ENCODE peak calls at places on chromosome 7, in four cellular contexts. One of them, this sample, is unnamed.

GRCh38 chr7:21898265-21898930 is 47.3 kb downstream of the CDCA7L start:
- DNase-seq in HCT116: no peak
- DNase-seq in H1: no peak
- DNase-seq in GM12878: peak; percentile 62
- DNase-seq in this sample: no peak

GRCh38 chr7:139570119-139570518 is 46.6 kb downstream of the CLEC2L start:
- DNase-seq in HCT116: no peak
- DNase-seq in H1: no peak
- DNase-seq in GM12878: no peak
- DNase-seq in this sample: no peak

GRCh38 chr7:155809332-155809946 is 2.8 kb downstream of the SHH start:
- DNase-seq in HCT116: no peak
- DNase-seq in H1: no peak
- DNase-seq in GM12878: no peak
- DNase-seq in this sample: no peak

GRCh38 chr7:40297741-40298311 is 163.0 kb downstream of the SUGCT start:
- DNase-seq in HCT116: no peak
- DNase-seq in H1: no peak
- DNase-seq in GM12878: no peak
- DNase-seq in this sample: no peak

GRCh38 chr7:38872202-38872601 is 36.8 kb downstream of the VPS41 start:
- DNase-seq in HCT116: no peak
- DNase-seq in H1: no peak
- DNase-seq in GM12878: no peak
- DNase-seq in this sample: no peak

GRCh38 chr7:3285652-3286051 is 15.4 kb upstream of the SDK1 start:
- DNase-seq in HCT116: no peak
- DNase-seq in H1: no peak
- DNase-seq in GM12878: no peak
- DNase-seq in this sample: no peak

GRCh38 chr7:55361560-55361959 is 3.6 kb upstream of the LANCL2 start:
- DNase-seq in HCT116: no peak
- DNase-seq in H1: no peak
- DNase-seq in GM12878: no peak
- DNase-seq in this sample: no peak

GRCh38 chr7:32929430-32930161 is 27.6 kb upstream of the FKBP9 start:
- DNase-seq in HCT116: no peak
- DNase-seq in H1: no peak
- DNase-seq in GM12878: no peak
- DNase-seq in this sample: no peak

GRCh38 chr7:116522247-116522646 is 2.6 kb upstream of the CAV1 start:
- DNase-seq in HCT116: peak; percentile 69
- DNase-seq in H1: no peak
- DNase-seq in GM12878: no peak
- DNase-seq in this sample: no peak

GRCh38 chr7:148434181-148434769 is 156.3 kb upstream of the C7orf33 start:
- DNase-seq in HCT116: no peak
- DNase-seq in H1: no peak
- DNase-seq in GM12878: no peak
- DNase-seq in this sample: no peak

GRCh38 chr7:55569269-55569663 is 3.0 kb downstream of the VOPP1 start:
- DNase-seq in HCT116: no peak
- DNase-seq in H1: no peak
- DNase-seq in GM12878: no peak
- DNase-seq in this sample: no peak

GRCh38 chr7:44045226-44046014 is 918 bp downstream of the DBNL start:
- DNase-seq in HCT116: no peak
- DNase-seq in H1: no peak
- DNase-seq in GM12878: no peak
- DNase-seq in this sample: peak; percentile 14

GRCh38 chr7:835021-835420 is 2.7 kb downstream of the SUN1 start:
- DNase-seq in HCT116: no peak
- DNase-seq in H1: no peak
- DNase-seq in GM12878: no peak
- DNase-seq in this sample: no peak

GRCh38 chr7:42237891-42238531 is 1.0 kb upstream of the GLI3 start:
- DNase-seq in HCT116: no peak
- DNase-seq in H1: no peak
- DNase-seq in GM12878: no peak
- DNase-seq in this sample: peak; percentile 58

GRCh38 chr7:92832623-92833023 is 3.8 kb downstream of the CDK6 start:
- DNase-seq in HCT116: no peak
- DNase-seq in H1: no peak
- DNase-seq in GM12878: no peak
- DNase-seq in this sample: no peak

GRCh38 chr7:30908681-30909080 is 3.0 kb upstream of the AQP1 start:
- DNase-seq in HCT116: no peak
- DNase-seq in H1: peak; percentile 31
- DNase-seq in GM12878: no peak
- DNase-seq in this sample: no peak

GRCh38 chr7:91913612-91914011 is 27.1 kb upstream of the AKAP9 start:
- DNase-seq in HCT116: no peak
- DNase-seq in H1: no peak
- DNase-seq in GM12878: no peak
- DNase-seq in this sample: no peak

GRCh38 chr7:30869794-30870491 is 41.7 kb upstream of the AQP1 start:
- DNase-seq in HCT116: no peak
- DNase-seq in H1: no peak
- DNase-seq in GM12878: no peak
- DNase-seq in this sample: no peak

GRCh38 chr7:91379246-91379645 is 115.0 kb downstream of the FZD1 start:
- DNase-seq in HCT116: no peak
- DNase-seq in H1: no peak
- DNase-seq in GM12878: no peak
- DNase-seq in this sample: no peak

GRCh38 chr7:148815612-148816011 is 68.5 kb downstream of the EZH2 start:
- DNase-seq in HCT116: no peak
- DNase-seq in H1: no peak
- DNase-seq in GM12878: no peak
- DNase-seq in this sample: no peak

GRCh38 chr7:36448781-36449379 is 59.2 kb downstream of the ANLN start:
- DNase-seq in HCT116: no peak
- DNase-seq in H1: no peak
- DNase-seq in GM12878: no peak
- DNase-seq in this sample: no peak

GRCh38 chr7:132187869-132188789 is 388.1 kb downstream of the PLXNA4 start:
- DNase-seq in HCT116: no peak
- DNase-seq in H1: peak; percentile 77
- DNase-seq in GM12878: no peak
- DNase-seq in this sample: no peak

GRCh38 chr7:143286522-143286890 is 1.6 kb upstream of the CASP2 start:
- DNase-seq in HCT116: no peak
- DNase-seq in H1: no peak
- DNase-seq in GM12878: no peak
- DNase-seq in this sample: peak; percentile 10

GRCh38 chr7:532379-533143 is 12.9 kb upstream of the PDGFA start:
- DNase-seq in HCT116: no peak
- DNase-seq in H1: no peak
- DNase-seq in GM12878: no peak
- DNase-seq in this sample: no peak

GRCh38 chr7:41096921-41097320 is 606.0 kb downstream of the INHBA start:
- DNase-seq in HCT116: no peak
- DNase-seq in H1: no peak
- DNase-seq in GM12878: no peak
- DNase-seq in this sample: no peak

GRCh38 chr7:30650455-30650854 is 31.8 kb downstream of the CRHR2 start:
- DNase-seq in HCT116: no peak
- DNase-seq in H1: no peak
- DNase-seq in GM12878: no peak
- DNase-seq in this sample: no peak

GRCh38 chr7:2564970-2565546 is 6.3 kb downstream of the IQCE start:
- DNase-seq in HCT116: no peak
- DNase-seq in H1: no peak
- DNase-seq in GM12878: no peak
- DNase-seq in this sample: no peak

GRCh38 chr7:54749200-54749599 is 9.8 kb downstream of the SEC61G start:
- DNase-seq in HCT116: no peak
- DNase-seq in H1: no peak
- DNase-seq in GM12878: no peak
- DNase-seq in this sample: no peak

GRCh38 chr7:117872565-117873055 is 631 bp downstream of the CTTNBP2 start:
- DNase-seq in HCT116: peak; percentile 6
- DNase-seq in H1: no peak
- DNase-seq in GM12878: no peak
- DNase-seq in this sample: no peak

GRCh38 chr7:16708980-16709379 is 44.6 kb upstream of the TSPAN13 start:
- DNase-seq in HCT116: no peak
- DNase-seq in H1: no peak
- DNase-seq in GM12878: no peak
- DNase-seq in this sample: no peak

GRCh38 chr7:16710641-16711040 is 42.9 kb upstream of the TSPAN13 start:
- DNase-seq in HCT116: no peak
- DNase-seq in H1: no peak
- DNase-seq in GM12878: no peak
- DNase-seq in this sample: no peak

GRCh38 chr7:16711730-16712129 is 41.8 kb upstream of the TSPAN13 start:
- DNase-seq in HCT116: no peak
- DNase-seq in H1: no peak
- DNase-seq in GM12878: no peak
- DNase-seq in this sample: no peak

GRCh38 chr7:16712916-16713315 is 40.6 kb upstream of the TSPAN13 start:
- DNase-seq in HCT116: no peak
- DNase-seq in H1: no peak
- DNase-seq in GM12878: no peak
- DNase-seq in this sample: no peak

DNA sequence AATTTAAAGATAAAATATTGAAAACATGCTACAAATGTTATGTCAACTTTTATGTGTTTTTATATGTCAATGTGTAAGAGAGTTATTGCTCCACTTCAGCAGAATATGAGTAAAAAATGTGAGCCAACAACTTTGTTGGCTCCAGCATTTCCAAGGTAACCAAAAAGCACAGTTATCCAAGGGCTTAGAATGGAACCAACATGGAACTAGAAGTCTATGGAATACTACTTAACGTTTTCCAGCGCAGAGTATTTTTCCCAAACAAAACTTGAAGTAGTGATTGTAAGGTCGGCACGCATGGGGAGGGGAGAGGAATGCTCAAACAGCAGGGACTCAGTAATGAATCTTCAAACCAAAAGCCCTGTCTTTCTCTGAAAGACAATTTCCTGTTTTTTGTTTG is 45.1 kb upstream of the TSPAN13 start:
- DNase-seq in HCT116: no peak
- DNase-seq in H1: no peak
- DNase-seq in GM12878: no peak
- DNase-seq in this sample: no peak
- TF ChIP-seq EGR1 in HCT116: no peak
- TF ChIP-seq EGR1 in H1: no peak
- TF ChIP-seq EGR1 in GM12878: no peak
- TF ChIP-seq EGR1 in this sample: no peak

GRCh38 chr7:96407427-96407826 is 85.5 kb upstream of the SLC25A13 start:
- DNase-seq in HCT116: no peak
- DNase-seq in H1: no peak
- DNase-seq in GM12878: no peak
- DNase-seq in this sample: no peak

GRCh38 chr7:96410440-96410839 is 88.5 kb upstream of the SLC25A13 start:
- DNase-seq in HCT116: no peak
- DNase-seq in H1: no peak
- DNase-seq in GM12878: no peak
- DNase-seq in this sample: no peak

GRCh38 chr7:96402913-96403312 is 81.0 kb upstream of the SLC25A13 start:
- DNase-seq in HCT116: no peak
- DNase-seq in H1: no peak
- DNase-seq in GM12878: no peak
- DNase-seq in this sample: no peak

DNA sequence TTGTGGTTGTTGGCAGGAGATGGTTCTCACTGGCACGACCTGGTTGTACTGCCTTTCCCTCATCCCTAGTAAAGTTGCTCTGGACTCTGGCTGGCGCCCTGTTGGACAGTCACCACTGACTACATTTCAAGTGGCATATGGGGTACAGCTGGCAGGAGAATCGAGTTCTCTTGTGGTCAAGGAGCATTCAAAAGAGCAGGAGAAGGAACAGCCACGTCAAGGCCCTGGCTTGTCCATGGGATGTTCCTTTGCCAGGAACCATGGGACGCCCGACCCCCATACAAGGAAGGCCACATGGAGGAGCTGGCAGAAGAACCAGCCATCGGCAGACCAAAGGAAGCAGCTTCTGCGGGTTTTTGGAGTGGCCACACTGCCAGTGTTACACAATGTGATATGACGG is 87.0 kb upstream of the SLC25A13 start:
- DNase-seq in HCT116: no peak
- DNase-seq in H1: no peak
- DNase-seq in GM12878: no peak
- DNase-seq in this sample: no peak
- TF ChIP-seq EGR1 in HCT116: no peak
- TF ChIP-seq EGR1 in H1: no peak
- TF ChIP-seq EGR1 in GM12878: no peak
- TF ChIP-seq EGR1 in this sample: no peak

GRCh38 chr7:46606771-46607170 is 685.7 kb upstream of the IGFBP3 start:
- DNase-seq in HCT116: no peak
- DNase-seq in H1: no peak
- DNase-seq in GM12878: no peak
- DNase-seq in this sample: no peak

GRCh38 chr7:46603780-46604725 is 683.0 kb upstream of the IGFBP3 start:
- DNase-seq in HCT116: no peak
- DNase-seq in H1: no peak
- DNase-seq in GM12878: no peak
- DNase-seq in this sample: no peak

GRCh38 chr7:46603296-46603701 is 682.2 kb upstream of the IGFBP3 start:
- DNase-seq in HCT116: no peak
- DNase-seq in H1: no peak
- DNase-seq in GM12878: no peak
- DNase-seq in this sample: no peak

GRCh38 chr7:46610746-46611145 is 689.7 kb upstream of the IGFBP3 start:
- DNase-seq in HCT116: no peak
- DNase-seq in H1: no peak
- DNase-seq in GM12878: no peak
- DNase-seq in this sample: no peak

GRCh38 chr7:46607176-46607575 is 686.1 kb upstream of the IGFBP3 start:
- DNase-seq in HCT116: no peak
- DNase-seq in H1: no peak
- DNase-seq in GM12878: no peak
- DNase-seq in this sample: no peak
- TF ChIP-seq EGR1 in HCT116: no peak
- TF ChIP-seq EGR1 in H1: no peak
- TF ChIP-seq EGR1 in GM12878: no peak
- TF ChIP-seq EGR1 in this sample: no peak

GRCh38 chr7:78141533-78142281 is 343.1 kb downstream of the PHTF2 start:
- DNase-seq in HCT116: no peak
- DNase-seq in H1: no peak
- DNase-seq in GM12878: no peak
- DNase-seq in this sample: no peak
- TF ChIP-seq EGR1 in HCT116: no peak
- TF ChIP-seq EGR1 in H1: no peak
- TF ChIP-seq EGR1 in GM12878: no peak
- TF ChIP-seq EGR1 in this sample: no peak

GRCh38 chr7:12194426-12194825 is 16.7 kb upstream of the TMEM106B start:
- DNase-seq in HCT116: no peak
- DNase-seq in H1: no peak
- DNase-seq in GM12878: no peak
- DNase-seq in this sample: no peak

GRCh38 chr7:12196386-12196785 is 14.7 kb upstream of the TMEM106B start:
- DNase-seq in HCT116: no peak
- DNase-seq in H1: no peak
- DNase-seq in GM12878: no peak
- DNase-seq in this sample: no peak

GRCh38 chr7:12199363-12199762 is 11.7 kb upstream of the TMEM106B start:
- DNase-seq in HCT116: no peak
- DNase-seq in H1: no peak
- DNase-seq in GM12878: no peak
- DNase-seq in this sample: no peak
- TF ChIP-seq EGR1 in HCT116: no peak
- TF ChIP-seq EGR1 in H1: no peak
- TF ChIP-seq EGR1 in GM12878: no peak
- TF ChIP-seq EGR1 in this sample: no peak